ENCODE peak calls at places on chromosomes 3 and 15, in seven cellular contexts. M, B, A, N, C, X and L are unnamed samples.

GRCh38 chr15:98684995-98685525 is 36.7 kb downstream of the IGF1R start:
- DNase-seq in M (no peak), B (no peak), A (no peak), N (no peak), C (no peak), X (no peak), L (no peak)

GRCh38 chr3:11641316-11641682 is 2.4 kb downstream of the VGLL4 start:
- DNase-seq in M (no peak), B (no peak), A (no peak), N (peak; percentile 25), C (no peak), X (no peak), L (no peak)

GRCh38 chr3:7309707-7310106 is 448.8 kb downstream of the GRM7 start:
- DNase-seq in M (peak; percentile 81), B (peak; percentile 82), A (no peak), N (peak; percentile 62), C (no peak), X (no peak), L (no peak)

GRCh38 chr15:65101418-65101890 is 13.5 kb downstream of the UBAP1L start:
- DNase-seq in M (no peak), B (no peak), A (peak; percentile 50), N (peak; percentile 40), C (no peak), X (peak; percentile 76), L (peak; percentile 83)

GRCh38 chr3:104461431-104461830 is 905.3 kb upstream of the ALCAM start:
- DNase-seq in M (no peak), B (no peak), A (no peak), N (no peak), C (no peak), X (no peak), L (no peak)

GRCh38 chr3:62149962-62150361 is 223.4 kb downstream of the FEZF2 start:
- DNase-seq in M (no peak), B (no peak), A (no peak), N (peak; percentile 66), C (no peak), X (no peak), L (no peak)

GRCh38 chr15:42352401-42352800 is 6.9 kb upstream of the CAPN3 start:
- DNase-seq in M (no peak), B (no peak), A (no peak), N (no peak), C (no peak), X (no peak), L (no peak)

GRCh38 chr15:48865387-48866079 is 12.4 kb upstream of the EID1 start:
- DNase-seq in M (no peak), B (no peak), A (no peak), N (peak; percentile 72), C (peak; percentile 24), X (no peak), L (no peak)

GRCh38 chr3:36114353-36114752 is 266.0 kb upstream of the STAC start:
- DNase-seq in M (no peak), B (no peak), A (no peak), N (no peak), C (no peak), X (no peak), L (no peak)

GRCh38 chr15:39589193-39589814 is 8.4 kb downstream of the THBS1 start:
- DNase-seq in M (no peak), B (no peak), A (no peak), N (no peak), C (peak; percentile 62), X (no peak), L (no peak)

GRCh38 chr15:80643296-80643965 is 51.7 kb upstream of the ABHD17C start:
- DNase-seq in M (no peak), B (no peak), A (no peak), N (peak; percentile 35), C (peak; percentile 91), X (no peak), L (no peak)

GRCh38 chr3:32912046-32912445 is 39.4 kb upstream of the CCR4 start:
- DNase-seq in M (no peak), B (no peak), A (no peak), N (no peak), C (no peak), X (no peak), L (no peak)

GRCh38 chr15:74133703-74134386 is 3.5 kb downstream of the ISLR2 start:
- DNase-seq in M (peak; percentile 73), B (no peak), A (no peak), N (no peak), C (no peak), X (peak; percentile 59), L (no peak)

GRCh38 chr15:68816795-68817303 is 3.8 kb downstream of the ANP32A start:
- DNase-seq in M (no peak), B (no peak), A (no peak), N (no peak), C (no peak), X (no peak), L (no peak)

GRCh38 chr15:99371180-99372103 is 120.2 kb downstream of the LRRC28 start:
- DNase-seq in M (no peak), B (no peak), A (no peak), N (no peak), C (peak; percentile 35), X (no peak), L (no peak)

GRCh38 chr3:124846189-124846588 is 41.0 kb downstream of the ITGB5 start:
- DNase-seq in M (no peak), B (no peak), A (no peak), N (peak; percentile 51), C (peak; percentile 57), X (no peak), L (no peak)

GRCh38 chr3:133835961-133836360 is 30.3 kb downstream of the SRPRB start:
- DNase-seq in M (no peak), B (no peak), A (no peak), N (no peak), C (no peak), X (peak; percentile 26), L (peak; percentile 29)

GRCh38 chr3:152443212-152444023 is 174.7 kb downstream of the MBNL1 start:
- DNase-seq in M (no peak), B (no peak), A (no peak), N (no peak), C (no peak), X (no peak), L (no peak)

GRCh38 chr3:161266731-161267150 is 45.6 kb downstream of the NMD3 start:
- DNase-seq in M (no peak), B (no peak), A (no peak), N (peak; percentile 65), C (peak; percentile 53), X (no peak), L (no peak)

GRCh38 chr15:88621789-88622604 is 857 bp downstream of the AEN start:
- DNase-seq in M (no peak), B (no peak), A (peak; percentile 33), N (peak; percentile 71), C (no peak), X (no peak), L (no peak)

GRCh38 chr15:70198441-70199123 is 100.9 kb upstream of the TLE3 start:
- DNase-seq in M (no peak), B (no peak), A (no peak), N (no peak), C (no peak), X (no peak), L (peak; percentile 9)

GRCh38 chr3:141845407-141846049 is 30.9 kb upstream of the ATP1B3 start:
- DNase-seq in M (no peak), B (no peak), A (peak; percentile 13), N (no peak), C (no peak), X (no peak), L (no peak)

GRCh38 chr3:3636815-3637214 is 162.4 kb upstream of the LRRN1 start:
- DNase-seq in M (no peak), B (peak; percentile 88), A (no peak), N (no peak), C (no peak), X (no peak), L (no peak)

GRCh38 chr3:45987368-45988099 is 8.1 kb downstream of the FYCO1 start:
- DNase-seq in M (no peak), B (no peak), A (no peak), N (peak; percentile 52), C (no peak), X (no peak), L (no peak)

GRCh38 chr15:88661766-88662556 is 23.1 kb downstream of the ISG20 start:
- DNase-seq in M (no peak), B (no peak), A (no peak), N (no peak), C (no peak), X (no peak), L (no peak)

GRCh38 chr15:73927003-73927475 is 777 bp downstream of the LOXL1 start:
- DNase-seq in M (peak; percentile 95), B (no peak), A (peak; percentile 44), N (no peak), C (no peak), X (no peak), L (peak; percentile 84)